ENCODE peak calls at places on chromosomes 16 and 17, in ten cellular contexts. One of them, this sample, is unnamed.

GRCh38 chr17:42917236-42917603 is 16.6 kb downstream of the G6PC1 start:
- DNase-seq in CD8-positive, alpha-beta memory T cell: no peak
- DNase-seq in cardiac fibroblast: no peak
- DNase-seq in HCT116: no peak
- DNase-seq in mucosa of descending colon: no peak
- DNase-seq in tibial artery: no peak
- DNase-seq in body of pancreas: no peak
- DNase-seq in bronchial epithelial cell: peak; percentile 60
- DNase-seq in SK-N-SH: no peak
- DNase-seq in esophagus squamous epithelium: no peak
- DNase-seq in this sample: no peak

GRCh38 chr17:55158439-55158838 is 106.3 kb upstream of the HLF start:
- DNase-seq in cardiac fibroblast: no peak
- DNase-seq in tibial artery: no peak
- DNase-seq in mucosa of descending colon: no peak
- DNase-seq in CD8-positive, alpha-beta memory T cell: no peak
- DNase-seq in body of pancreas: no peak
- DNase-seq in HCT116: no peak
- DNase-seq in bronchial epithelial cell: peak; percentile 76
- DNase-seq in SK-N-SH: no peak
- DNase-seq in esophagus squamous epithelium: no peak
- DNase-seq in this sample: no peak

GRCh38 chr17:62666061-62666800 is 38.8 kb downstream of the MRC2 start:
- DNase-seq in tibial artery: no peak
- DNase-seq in mucosa of descending colon: no peak
- DNase-seq in HCT116: no peak
- DNase-seq in SK-N-SH: peak; percentile 40
- DNase-seq in cardiac fibroblast: no peak
- DNase-seq in esophagus squamous epithelium: no peak
- DNase-seq in body of pancreas: no peak
- DNase-seq in bronchial epithelial cell: no peak
- DNase-seq in CD8-positive, alpha-beta memory T cell: no peak
- DNase-seq in this sample: no peak

GRCh38 chr17:64750891-64751677 is 89.0 kb upstream of the SMURF2 start:
- DNase-seq in HCT116: no peak
- DNase-seq in SK-N-SH: no peak
- DNase-seq in mucosa of descending colon: no peak
- DNase-seq in body of pancreas: no peak
- DNase-seq in cardiac fibroblast: no peak
- DNase-seq in esophagus squamous epithelium: no peak
- DNase-seq in bronchial epithelial cell: peak; percentile 73
- DNase-seq in tibial artery: no peak
- DNase-seq in CD8-positive, alpha-beta memory T cell: no peak
- DNase-seq in this sample: no peak

GRCh38 chr17:50206604-50207293 is 5.3 kb upstream of the COL1A1 start:
- DNase-seq in body of pancreas: no peak
- DNase-seq in tibial artery: peak; percentile 57
- DNase-seq in mucosa of descending colon: no peak
- DNase-seq in cardiac fibroblast: peak; percentile 68
- DNase-seq in CD8-positive, alpha-beta memory T cell: no peak
- DNase-seq in esophagus squamous epithelium: no peak
- DNase-seq in HCT116: no peak
- DNase-seq in SK-N-SH: peak; percentile 97
- DNase-seq in bronchial epithelial cell: no peak
- DNase-seq in this sample: no peak

GRCh38 chr16:68265078-68265925 is 976 bp downstream of the SLC7A6 start:
- DNase-seq in bronchial epithelial cell: peak; percentile 83
- DNase-seq in CD8-positive, alpha-beta memory T cell: peak; percentile 61
- DNase-seq in SK-N-SH: peak; percentile 56
- DNase-seq in esophagus squamous epithelium: no peak
- DNase-seq in mucosa of descending colon: peak; percentile 82
- DNase-seq in tibial artery: peak; percentile 83
- DNase-seq in body of pancreas: peak; percentile 16
- DNase-seq in HCT116: peak; percentile 68
- DNase-seq in cardiac fibroblast: peak; percentile 65
- DNase-seq in this sample: peak; percentile 43

GRCh38 chr17:7238418-7239090 is 703 bp downstream of the PHF23 start:
- DNase-seq in esophagus squamous epithelium: no peak
- DNase-seq in cardiac fibroblast: peak; percentile 44
- DNase-seq in mucosa of descending colon: peak; percentile 73
- DNase-seq in CD8-positive, alpha-beta memory T cell: peak; percentile 50
- DNase-seq in body of pancreas: no peak
- DNase-seq in SK-N-SH: no peak
- DNase-seq in HCT116: no peak
- DNase-seq in tibial artery: peak; percentile 42
- DNase-seq in bronchial epithelial cell: no peak
- DNase-seq in this sample: no peak

GRCh38 chr17:39196820-39197331 is 593 bp downstream of the CACNB1 start:
- DNase-seq in HCT116: no peak
- DNase-seq in cardiac fibroblast: no peak
- DNase-seq in tibial artery: peak; percentile 51
- DNase-seq in SK-N-SH: peak; percentile 89
- DNase-seq in bronchial epithelial cell: no peak
- DNase-seq in esophagus squamous epithelium: no peak
- DNase-seq in CD8-positive, alpha-beta memory T cell: no peak
- DNase-seq in body of pancreas: no peak
- DNase-seq in mucosa of descending colon: peak; percentile 80
- DNase-seq in this sample: no peak

GRCh38 chr16:85749686-85750020 is 1.2 kb downstream of the C16orf74 start:
- DNase-seq in CD8-positive, alpha-beta memory T cell: no peak
- DNase-seq in mucosa of descending colon: no peak
- DNase-seq in SK-N-SH: no peak
- DNase-seq in bronchial epithelial cell: no peak
- DNase-seq in tibial artery: no peak
- DNase-seq in esophagus squamous epithelium: no peak
- DNase-seq in HCT116: no peak
- DNase-seq in body of pancreas: no peak
- DNase-seq in cardiac fibroblast: no peak
- DNase-seq in this sample: no peak
- H3K4me3 ChIP-seq in CD8-positive, alpha-beta memory T cell: no peak overlapping the region
- H3K4me3 ChIP-seq in mucosa of descending colon: no peak overlapping the region
- H3K4me3 ChIP-seq in SK-N-SH: peak overlapping the region; percentile 60
- H3K4me3 ChIP-seq in bronchial epithelial cell: peak overlapping the region; percentile 69
- H3K4me3 ChIP-seq in tibial artery: no peak overlapping the region
- H3K4me3 ChIP-seq in esophagus squamous epithelium: peak overlapping the region; percentile 39
- H3K4me3 ChIP-seq in HCT116: peak overlapping the region; percentile 72
- H3K4me3 ChIP-seq in body of pancreas: no peak overlapping the region
- H3K4me3 ChIP-seq in cardiac fibroblast: peak overlapping the region; percentile 62
- H3K4me3 ChIP-seq in this sample: peak overlapping the region; percentile 45

GRCh38 chr17:75513667-75514052 is 1.7 kb downstream of the CASKIN2 start:
- DNase-seq in tibial artery: no peak
- DNase-seq in mucosa of descending colon: peak; percentile 55
- DNase-seq in esophagus squamous epithelium: no peak
- DNase-seq in HCT116: no peak
- DNase-seq in SK-N-SH: no peak
- DNase-seq in body of pancreas: no peak
- DNase-seq in CD8-positive, alpha-beta memory T cell: no peak
- DNase-seq in bronchial epithelial cell: no peak
- DNase-seq in cardiac fibroblast: no peak
- DNase-seq in this sample: no peak
- H3K4me3 ChIP-seq in tibial artery: peak overlapping the region; percentile 97
- H3K4me3 ChIP-seq in mucosa of descending colon: no peak overlapping the region
- H3K4me3 ChIP-seq in esophagus squamous epithelium: peak overlapping the region; percentile 89
- H3K4me3 ChIP-seq in HCT116: no peak overlapping the region
- H3K4me3 ChIP-seq in SK-N-SH: peak overlapping the region; percentile 81
- H3K4me3 ChIP-seq in body of pancreas: no peak overlapping the region
- H3K4me3 ChIP-seq in CD8-positive, alpha-beta memory T cell: no peak overlapping the region
- H3K4me3 ChIP-seq in bronchial epithelial cell: no peak overlapping the region
- H3K4me3 ChIP-seq in cardiac fibroblast: no peak overlapping the region
- H3K4me3 ChIP-seq in this sample: peak overlapping the region; percentile 91

GRCh38 chr17:2853722-2854580 is 57.7 kb downstream of the RAP1GAP2 start:
- DNase-seq in CD8-positive, alpha-beta memory T cell: peak; percentile 11
- DNase-seq in mucosa of descending colon: no peak
- DNase-seq in HCT116: no peak
- DNase-seq in cardiac fibroblast: no peak
- DNase-seq in esophagus squamous epithelium: no peak
- DNase-seq in SK-N-SH: peak; percentile 88
- DNase-seq in body of pancreas: peak; percentile 67
- DNase-seq in bronchial epithelial cell: peak; percentile 18
- DNase-seq in tibial artery: no peak
- DNase-seq in this sample: no peak

GRCh38 chr17:2854662-2855061 is 58.4 kb downstream of the RAP1GAP2 start:
- DNase-seq in SK-N-SH: peak; percentile 81
- DNase-seq in body of pancreas: peak; percentile 73
- DNase-seq in CD8-positive, alpha-beta memory T cell: no peak
- DNase-seq in tibial artery: no peak
- DNase-seq in esophagus squamous epithelium: no peak
- DNase-seq in bronchial epithelial cell: peak; percentile 11
- DNase-seq in mucosa of descending colon: no peak
- DNase-seq in HCT116: no peak
- DNase-seq in cardiac fibroblast: no peak
- DNase-seq in this sample: no peak

GRCh38 chr17:2852211-2852610 is 56.0 kb downstream of the RAP1GAP2 start:
- DNase-seq in CD8-positive, alpha-beta memory T cell: no peak
- DNase-seq in body of pancreas: no peak
- DNase-seq in esophagus squamous epithelium: no peak
- DNase-seq in tibial artery: no peak
- DNase-seq in HCT116: no peak
- DNase-seq in cardiac fibroblast: no peak
- DNase-seq in bronchial epithelial cell: no peak
- DNase-seq in mucosa of descending colon: no peak
- DNase-seq in SK-N-SH: peak; percentile 60
- DNase-seq in this sample: no peak

GRCh38 chr17:2852729-2853110 is 56.5 kb downstream of the RAP1GAP2 start:
- DNase-seq in SK-N-SH: peak; percentile 67
- DNase-seq in CD8-positive, alpha-beta memory T cell: no peak
- DNase-seq in HCT116: no peak
- DNase-seq in tibial artery: no peak
- DNase-seq in body of pancreas: peak; percentile 31
- DNase-seq in mucosa of descending colon: no peak
- DNase-seq in bronchial epithelial cell: no peak
- DNase-seq in esophagus squamous epithelium: no peak
- DNase-seq in cardiac fibroblast: no peak
- DNase-seq in this sample: no peak

GRCh38 chr17:2853111-2853721 is 57.0 kb downstream of the RAP1GAP2 start:
- DNase-seq in tibial artery: peak; percentile 45
- DNase-seq in CD8-positive, alpha-beta memory T cell: peak; percentile 17
- DNase-seq in esophagus squamous epithelium: no peak
- DNase-seq in cardiac fibroblast: peak; percentile 45
- DNase-seq in mucosa of descending colon: peak; percentile 64
- DNase-seq in body of pancreas: peak; percentile 64
- DNase-seq in bronchial epithelial cell: peak; percentile 34
- DNase-seq in HCT116: no peak
- DNase-seq in SK-N-SH: peak; percentile 79
- DNase-seq in this sample: no peak
- H3K4me3 ChIP-seq in tibial artery: peak overlapping the region; percentile 71
- H3K4me3 ChIP-seq in CD8-positive, alpha-beta memory T cell: no peak overlapping the region
- H3K4me3 ChIP-seq in esophagus squamous epithelium: peak overlapping the region; percentile 48
- H3K4me3 ChIP-seq in cardiac fibroblast: peak overlapping the region; percentile 56
- H3K4me3 ChIP-seq in mucosa of descending colon: peak overlapping the region; percentile 19
- H3K4me3 ChIP-seq in body of pancreas: peak overlapping the region; percentile 25
- H3K4me3 ChIP-seq in bronchial epithelial cell: peak overlapping the region; percentile 58
- H3K4me3 ChIP-seq in HCT116: peak overlapping the region; percentile 11
- H3K4me3 ChIP-seq in SK-N-SH: peak overlapping the region; percentile 69
- H3K4me3 ChIP-seq in this sample: peak overlapping the region; percentile 58

GRCh38 chr17:28716740-28717577 is 709 bp downstream of the RAB34 start:
- DNase-seq in cardiac fibroblast: peak; percentile 65
- DNase-seq in bronchial epithelial cell: no peak
- DNase-seq in tibial artery: no peak
- DNase-seq in HCT116: no peak
- DNase-seq in body of pancreas: no peak
- DNase-seq in SK-N-SH: no peak
- DNase-seq in mucosa of descending colon: peak; percentile 72
- DNase-seq in CD8-positive, alpha-beta memory T cell: no peak
- DNase-seq in esophagus squamous epithelium: no peak
- DNase-seq in this sample: no peak
- H3K4me3 ChIP-seq in cardiac fibroblast: peak overlapping the region; percentile 96
- H3K4me3 ChIP-seq in bronchial epithelial cell: peak overlapping the region; percentile 63
- H3K4me3 ChIP-seq in tibial artery: peak overlapping the region; percentile 86
- H3K4me3 ChIP-seq in HCT116: no peak overlapping the region
- H3K4me3 ChIP-seq in body of pancreas: no peak overlapping the region
- H3K4me3 ChIP-seq in SK-N-SH: no peak overlapping the region
- H3K4me3 ChIP-seq in mucosa of descending colon: peak overlapping the region; percentile 24
- H3K4me3 ChIP-seq in CD8-positive, alpha-beta memory T cell: no peak overlapping the region
- H3K4me3 ChIP-seq in esophagus squamous epithelium: peak overlapping the region; percentile 43
- H3K4me3 ChIP-seq in this sample: peak overlapping the region; percentile 93

GRCh38 chr17:48484256-48484655 is 46.6 kb downstream of the HOXB1 start:
- DNase-seq in mucosa of descending colon: no peak
- DNase-seq in cardiac fibroblast: peak; percentile 20
- DNase-seq in tibial artery: no peak
- DNase-seq in HCT116: no peak
- DNase-seq in bronchial epithelial cell: no peak
- DNase-seq in SK-N-SH: no peak
- DNase-seq in body of pancreas: no peak
- DNase-seq in esophagus squamous epithelium: no peak
- DNase-seq in CD8-positive, alpha-beta memory T cell: no peak
- DNase-seq in this sample: no peak
- H3K4me3 ChIP-seq in mucosa of descending colon: no peak overlapping the region
- H3K4me3 ChIP-seq in cardiac fibroblast: no peak overlapping the region
- H3K4me3 ChIP-seq in tibial artery: no peak overlapping the region
- H3K4me3 ChIP-seq in HCT116: peak overlapping the region; percentile 3
- H3K4me3 ChIP-seq in bronchial epithelial cell: no peak overlapping the region
- H3K4me3 ChIP-seq in SK-N-SH: no peak overlapping the region
- H3K4me3 ChIP-seq in body of pancreas: no peak overlapping the region
- H3K4me3 ChIP-seq in esophagus squamous epithelium: no peak overlapping the region
- H3K4me3 ChIP-seq in CD8-positive, alpha-beta memory T cell: no peak overlapping the region
- H3K4me3 ChIP-seq in this sample: no peak overlapping the region

DNA sequence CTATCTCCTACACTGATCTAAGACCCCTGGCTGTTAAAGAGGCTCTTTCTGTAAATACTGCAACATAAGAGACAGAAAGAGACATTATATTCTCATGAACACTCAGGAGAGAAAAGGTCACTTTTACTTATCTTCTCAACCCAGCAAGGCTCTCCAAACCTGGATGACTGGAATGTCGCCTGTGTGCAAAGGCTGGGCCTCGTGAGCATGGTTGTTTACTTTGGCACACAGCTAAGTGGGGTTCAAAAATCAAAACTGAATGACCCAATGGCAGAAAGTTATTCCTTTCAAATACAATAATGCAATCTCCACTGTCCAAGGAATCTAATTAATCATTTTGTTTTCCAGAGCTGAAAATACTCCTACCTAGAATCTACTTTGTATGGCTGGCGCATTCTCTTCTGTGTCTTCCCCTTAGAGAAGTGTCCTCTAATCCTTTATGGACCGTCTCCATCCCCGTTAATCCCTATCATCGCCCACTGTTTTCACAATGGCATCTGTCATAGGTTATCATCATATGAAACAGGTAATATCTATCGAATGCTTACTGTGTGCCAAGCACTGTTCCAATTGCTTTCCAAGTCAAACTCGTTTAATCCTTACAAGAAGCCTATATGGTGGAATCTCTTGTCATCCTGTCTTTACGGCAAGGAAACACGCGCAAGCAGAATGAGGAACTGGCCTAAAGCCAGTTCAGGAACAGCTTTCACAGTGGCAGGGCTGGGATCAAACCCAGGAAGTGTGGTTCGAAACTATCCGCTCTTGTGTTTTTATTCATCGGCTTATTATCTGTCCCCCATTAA is 1.3 kb downstream of the SLX4 start:
- DNase-seq in CD8-positive, alpha-beta memory T cell: no peak
- DNase-seq in esophagus squamous epithelium: no peak
- DNase-seq in SK-N-SH: no peak
- DNase-seq in tibial artery: no peak
- DNase-seq in bronchial epithelial cell: peak; percentile 2
- DNase-seq in body of pancreas: no peak
- DNase-seq in cardiac fibroblast: peak; percentile 10
- DNase-seq in mucosa of descending colon: no peak
- DNase-seq in HCT116: no peak
- DNase-seq in this sample: no peak
- H3K4me3 ChIP-seq in CD8-positive, alpha-beta memory T cell: peak overlapping the region; percentile 90
- H3K4me3 ChIP-seq in esophagus squamous epithelium: no peak overlapping the region
- H3K4me3 ChIP-seq in SK-N-SH: peak overlapping the region; percentile 71
- H3K4me3 ChIP-seq in tibial artery: peak overlapping the region; percentile 93
- H3K4me3 ChIP-seq in bronchial epithelial cell: no peak overlapping the region
- H3K4me3 ChIP-seq in body of pancreas: peak overlapping the region; percentile 83
- H3K4me3 ChIP-seq in cardiac fibroblast: peak overlapping the region; percentile 98
- H3K4me3 ChIP-seq in mucosa of descending colon: no peak overlapping the region
- H3K4me3 ChIP-seq in HCT116: peak overlapping the region; percentile 92
- H3K4me3 ChIP-seq in this sample: no peak overlapping the region

This sample was measured in breast epithelium.